ENCODE peak calls at places on chromosomes 16 and 17, in ten cellular contexts. J, W, Z, X, M, H, N, Y, A and S are unnamed samples.

GRCh38 chr17:73286863-73287296 is 24.9 kb downstream of the CDC42EP4 start:
- DNase-seq in J (no peak), N (no peak), A (no peak), H (no peak), W (no peak), Y (no peak), X (no peak), M (no peak), Z (no peak), S (no peak)

GRCh38 chr16:15949210-15950166 is at the start of gene ABCC1:
- DNase-seq in J (peak; percentile 57), A (peak; percentile 60), Y (no peak), X (peak; percentile 39), M (no peak), H (no peak), Z (peak; percentile 57), W (no peak), N (peak; percentile 56), S (peak; percentile 90)

GRCh38 chr17:74354123-74354522 is 7.5 kb downstream of the BTBD17 start:
- DNase-seq in N (peak; percentile 45), A (peak; percentile 67), Z (peak; percentile 55), W (peak; percentile 74), X (no peak), Y (no peak), M (no peak), H (no peak), J (peak; percentile 34), S (peak; percentile 88)

GRCh38 chr16:67283039-67283825 is 3.9 kb downstream of the PLEKHG4 start:
- DNase-seq in J (no peak), A (no peak), W (no peak), N (no peak), Z (no peak), X (no peak), H (no peak), M (no peak), Y (no peak), S (peak; percentile 10)

GRCh38 chr16:69440236-69440635 is 15.8 kb downstream of the CYB5B start:
- DNase-seq in N (no peak), W (no peak), X (no peak), J (no peak), Y (no peak), H (no peak), Z (no peak), A (no peak), M (no peak), S (no peak)

GRCh38 chr17:80596760-80597608 is 52.3 kb downstream of the RPTOR start:
- DNase-seq in H (no peak), M (no peak), A (no peak), N (no peak), J (no peak), W (no peak), X (no peak), Z (no peak), Y (no peak), S (no peak)

GRCh38 chr17:44502598-44503079 is 567 bp downstream of the GPATCH8 start:
- DNase-seq in Y (no peak), W (no peak), X (peak; percentile 55), H (no peak), Z (no peak), M (no peak), N (peak; percentile 21), J (peak; percentile 26), A (no peak), S (peak; percentile 85)

GRCh38 chr17:1095853-1096675 is 83.7 kb downstream of the ABR start:
- DNase-seq in Y (no peak), H (no peak), N (peak; percentile 55), A (no peak), X (no peak), J (peak; percentile 67), M (no peak), W (no peak), Z (no peak), S (peak; percentile 77)

GRCh38 chr16:6862058-6862457 is 470.6 kb upstream of the RBFOX1 start:
- DNase-seq in Y (no peak), W (no peak), M (no peak), H (no peak), J (no peak), A (no peak), Z (no peak), N (no peak), X (no peak), S (no peak)

GRCh38 chr16:15810411-15810810 is 46.4 kb downstream of the MYH11 start:
- DNase-seq in X (no peak), N (no peak), Y (no peak), A (no peak), W (no peak), Z (no peak), J (no peak), M (peak; percentile 60), H (peak; percentile 37), S (peak; percentile 2)

GRCh38 chr17:56297142-56297541 is 143.9 kb downstream of the ANKFN1 start:
- DNase-seq in A (no peak), M (no peak), J (no peak), W (no peak), N (no peak), X (peak; percentile 7), Z (no peak), Y (peak; percentile 64), H (no peak), S (no peak)

GRCh38 chr17:7315570-7316243 is 547 bp upstream of the GPS2 start:
- DNase-seq in H (peak; percentile 73), M (peak; percentile 69), N (peak; percentile 43), Z (no peak), X (no peak), J (peak; percentile 77), Y (no peak), A (no peak), W (no peak), S (peak; percentile 84)
- TF ChIP-seq POLR2A in H (no peak), M (peak; percentile 4), N (peak; percentile 55), Z (no peak), X (no peak), J (no peak), Y (no peak), A (no peak), W (no peak), S (no peak)

DNA sequence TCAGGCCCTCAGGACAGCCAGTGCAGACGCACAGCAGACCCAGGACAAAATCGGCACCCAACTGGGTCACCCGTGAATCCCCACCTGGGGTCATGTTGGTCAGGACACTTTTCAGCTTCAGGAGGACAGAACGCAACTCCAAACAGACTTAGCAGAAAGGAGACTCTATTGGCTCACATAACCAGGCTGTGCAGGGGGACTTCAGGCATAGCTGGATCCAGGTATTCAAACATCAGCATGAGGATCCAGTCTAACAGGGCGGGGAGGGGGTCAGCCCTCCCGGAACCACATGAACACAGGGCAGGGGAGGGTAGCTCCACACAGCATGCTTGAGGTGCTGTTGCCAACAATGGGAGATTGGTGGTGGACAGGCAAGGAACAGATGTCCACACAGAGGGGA is 22.0 kb downstream of the ZNF469 start:
- DNase-seq in M (no peak), H (no peak), Z (no peak), J (no peak), W (no peak), Y (no peak), X (no peak), A (no peak), N (no peak), S (no peak)
- H3K4me3 ChIP-seq in M (no peak overlapping the region), H (no peak overlapping the region), Z (no peak overlapping the region), J (no peak overlapping the region), W (no peak overlapping the region), Y (no peak overlapping the region), X (no peak overlapping the region), A (no peak overlapping the region), N (no peak overlapping the region), S (no peak overlapping the region)

GRCh38 chr17:59310263-59310920 is 21.1 kb upstream of the YPEL2 start:
- DNase-seq in W (no peak), Z (no peak), N (no peak), A (no peak), Y (no peak), X (no peak), M (no peak), J (no peak), H (no peak), S (no peak)
- TF ChIP-seq POLR2AphosphoS5 in W (no peak), Z (no peak), N (no peak), A (no peak), Y (no peak), X (no peak), M (no peak), J (no peak), H (no peak), S (no peak)

DNA sequence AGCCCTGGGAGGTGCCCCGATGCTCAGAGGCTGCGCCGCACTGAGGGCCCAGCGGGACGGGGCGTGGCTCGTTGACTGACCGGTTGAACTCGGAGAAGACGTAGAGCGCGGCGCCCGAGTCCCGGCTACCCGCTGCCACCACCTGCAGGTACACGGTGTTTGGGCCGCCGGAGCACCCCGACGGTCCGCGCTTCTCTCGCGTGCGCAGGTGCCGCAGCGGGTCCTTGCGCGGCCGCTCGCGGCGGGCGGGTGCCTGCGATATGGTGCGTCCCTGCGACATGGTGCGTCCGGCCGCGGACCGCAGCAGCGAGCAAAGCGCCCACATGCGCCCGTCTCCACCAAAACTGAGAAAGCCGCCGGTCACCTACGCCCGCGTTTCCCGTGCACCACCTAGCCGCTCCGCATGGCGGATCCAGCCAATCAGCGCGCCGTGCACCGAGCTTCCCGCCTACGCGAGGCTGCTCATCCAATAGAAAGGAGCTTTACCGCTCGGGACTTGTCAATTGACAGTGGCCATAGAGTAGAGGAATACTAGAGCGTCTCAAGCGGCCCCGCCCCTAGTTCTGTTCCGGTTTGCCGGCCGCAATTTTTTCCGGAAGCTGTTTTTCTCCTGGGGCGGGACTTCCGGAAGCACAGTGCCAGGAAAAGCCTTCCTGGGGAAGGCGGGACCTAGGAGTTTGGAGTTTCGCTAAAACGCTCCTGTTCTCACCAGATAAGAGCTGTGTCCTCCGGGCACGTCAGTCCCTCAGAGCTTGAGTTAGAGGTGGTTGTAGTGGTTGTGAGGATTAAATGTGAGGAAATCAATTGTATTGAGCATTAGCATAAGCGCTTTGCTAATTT is at the start of gene ELAC2:
- DNase-seq in M (peak; percentile 98), N (peak; percentile 99), H (peak; percentile 99), X (peak; percentile 99), J (peak; percentile 97), W (peak; percentile 97), Z (peak; percentile 97), Y (peak; percentile 99), A (peak; percentile 97), S (peak; percentile 98)
- TF ChIP-seq POLR2A in M (peak; percentile 46), N (peak; percentile 77), H (peak; percentile 51), X (peak; percentile 96), J (peak; percentile 32), W (peak; percentile 92), Z (peak; percentile 74), Y (peak; percentile 40), A (peak; percentile 72), S (no peak)

GRCh38 chr17:66248285-66248684 is 19.1 kb upstream of the APOH start:
- DNase-seq in Z (no peak), W (no peak), H (no peak), N (no peak), X (peak; percentile 8), Y (no peak), A (no peak), M (no peak), J (no peak), S (no peak)
- H3K4me3 ChIP-seq in Z (no peak overlapping the region), W (no peak overlapping the region), H (no peak overlapping the region), N (no peak overlapping the region), X (no peak overlapping the region), Y (no peak overlapping the region), A (no peak overlapping the region), M (no peak overlapping the region), J (no peak overlapping the region), S (no peak overlapping the region)

GRCh38 chr16:12535535-12536411 is 267.9 kb downstream of the CPPED1 start:
- DNase-seq in Y (no peak), X (no peak), N (no peak), H (no peak), A (peak; percentile 42), M (no peak), J (no peak), W (no peak), Z (no peak), S (no peak)
- TF ChIP-seq POLR2AphosphoS5 in Y (no peak), X (no peak), N (no peak), H (no peak), A (no peak), M (no peak), J (no peak), W (no peak), Z (no peak), S (no peak)

GRCh38 chr17:7306911-7307685 is at the start of gene EIF5A:
- DNase-seq in J (peak; percentile 100), N (peak; percentile 98), M (peak; percentile 99), Y (peak; percentile 100), X (peak; percentile 100), A (peak; percentile 100), Z (peak; percentile 100), W (peak; percentile 100), H (peak; percentile 100), S (peak; percentile 100)
- TF ChIP-seq POLR2A in J (peak; percentile 84), N (peak; percentile 92), M (peak; percentile 64), Y (peak; percentile 96), X (peak; percentile 83), A (peak; percentile 86), Z (peak; percentile 89), W (peak; percentile 79), H (peak; percentile 94), S (peak; percentile 94)